ENCODE peak calls at places on chromosome 19, in six cellular contexts. F is right atrium auricular region, P is activated B cell treated with CpG ODN at 0.5 μM for 24 hours, M is mucosa of descending colon, V is endothelial cell, X is hepatocyte. N is an unnamed sample.

GRCh38 chr19:8611890-8612806 is 1.6 kb upstream of the ADAMTS10 start:
- DNase-seq in F (peak), P (no peak), M (peak), V (no peak), X (peak), N (no peak)

GRCh38 chr19:54478677-54479266 is 5.7 kb upstream of the CDC42EP5 start:
- DNase-seq in F (no peak), P (no peak), M (no peak), V (peak), X (peak), N (no peak)

GRCh38 chr19:29308977-29309520 is 96.1 kb upstream of the UQCRFS1 start:
- DNase-seq in F (no peak), P (no peak), M (no peak), V (no peak), X (no peak), N (no peak)

GRCh38 chr19:50967924-50968708 is 1.3 kb downstream of the KLK6 start:
- DNase-seq in F (no peak), P (no peak), M (no peak), V (no peak), X (no peak), N (no peak)

GRCh38 chr19:7516281-7516862 is 469 bp downstream of the ZNF358 start:
- DNase-seq in F (no peak), P (no peak), M (no peak), V (no peak), X (peak), N (no peak)

GRCh38 chr19:33755314-33756020 is 41.2 kb upstream of the KCTD15 start:
- DNase-seq in F (no peak), P (no peak), M (no peak), V (no peak), X (no peak), N (no peak)

GRCh38 chr19:23505738-23506137 is 110.5 kb upstream of the ZNF91 start:
- DNase-seq in F (no peak), P (no peak), M (no peak), V (no peak), X (no peak), N (no peak)

GRCh38 chr19:33670398-33670797 is 48.6 kb downstream of the CHST8 start:
- DNase-seq in F (peak), P (no peak), M (no peak), V (no peak), X (no peak), N (no peak)

GRCh38 chr19:19445911-19446361 is 40.5 kb downstream of the GATAD2A start:
- DNase-seq in F (no peak), P (no peak), M (no peak), V (no peak), X (no peak), N (no peak)

GRCh38 chr19:50067575-50067974 is 41.8 kb downstream of the ZNF473 start:
- DNase-seq in F (no peak), P (no peak), M (no peak), V (no peak), X (no peak), N (no peak)

GRCh38 chr19:6433663-6434062 is at the start of gene SLC25A41:
- DNase-seq in F (no peak), P (no peak), M (no peak), V (no peak), X (no peak), N (no peak)

GRCh38 chr19:11481777-11482383 is 1.0 kb upstream of the ELAVL3 start:
- DNase-seq in F (peak), P (peak), M (peak), V (peak), X (peak), N (peak)

GRCh38 chr19:5031231-5032100 is 62.6 kb downstream of the KDM4B start:
- DNase-seq in F (peak), P (peak), M (peak), V (peak), X (peak), N (peak)

GRCh38 chr19:940591-941291 is 14.9 kb downstream of the ARID3A start:
- DNase-seq in F (peak), P (peak), M (peak), V (no peak), X (no peak), N (peak)

GRCh38 chr19:38792250-38793111 is 3.5 kb downstream of the LGALS7B start:
- DNase-seq in F (peak), P (peak), M (peak), V (peak), X (no peak), N (no peak)
- TF ChIP-seq CTCF in F (no peak), P (no peak), M (peak), V (peak), X (no peak), N (peak)

DNA sequence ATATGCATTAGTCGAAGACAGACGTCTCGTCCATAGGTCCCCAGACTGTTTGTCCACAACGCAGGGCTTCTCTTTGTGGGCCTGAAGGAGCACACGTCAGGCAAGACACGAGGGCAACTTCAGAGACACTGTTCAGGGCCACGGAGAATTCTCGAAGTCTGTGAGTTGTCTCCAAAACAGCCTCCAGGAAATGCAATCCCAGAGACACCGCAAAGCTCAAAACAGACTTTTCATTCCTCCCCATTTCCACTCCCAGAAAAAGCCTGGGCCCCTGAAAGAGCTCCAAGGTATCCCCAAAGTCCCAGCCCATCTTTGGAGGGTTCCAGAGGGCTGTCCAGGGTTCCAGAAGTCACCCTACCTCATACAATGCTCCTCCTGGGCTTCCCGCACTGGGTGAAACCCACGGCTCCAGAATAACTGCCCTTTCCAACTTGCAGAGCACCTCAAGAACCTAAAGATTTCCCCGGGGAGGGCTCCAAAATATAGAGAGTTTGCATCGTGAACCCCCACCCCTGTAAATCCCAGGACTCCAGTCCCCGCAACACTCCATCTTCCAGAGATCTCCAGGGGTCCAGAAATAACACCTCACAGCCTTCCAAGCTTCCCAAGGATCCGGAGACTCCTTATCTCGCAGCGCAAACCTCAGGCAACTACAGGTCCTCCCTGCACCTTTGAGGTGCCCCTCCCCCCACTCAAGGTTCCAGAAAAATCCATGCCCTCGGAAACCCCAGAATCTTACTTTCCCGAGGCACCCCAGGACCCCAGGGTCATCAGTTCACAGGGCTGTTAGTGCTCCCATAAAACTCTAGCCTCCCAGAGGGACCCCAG is 690 bp upstream of the FTL start:
- DNase-seq in F (no peak), P (no peak), M (peak), V (no peak), X (peak), N (no peak)
- TF ChIP-seq CTCF in F (no peak), P (no peak), M (no peak), V (no peak), X (no peak), N (no peak)

GRCh38 chr19:45918721-45919120 is 4.1 kb upstream of the NANOS2 start:
- DNase-seq in F (no peak), P (no peak), M (no peak), V (no peak), X (no peak), N (no peak)

GRCh38 chr19:45924891-45925447 is 10.4 kb upstream of the NANOS2 start:
- DNase-seq in F (no peak), P (no peak), M (no peak), V (no peak), X (no peak), N (no peak)

GRCh38 chr19:45920458-45920857 is 5.9 kb upstream of the NANOS2 start:
- DNase-seq in F (no peak), P (no peak), M (no peak), V (no peak), X (no peak), N (no peak)

GRCh38 chr19:45919678-45920077 is 5.1 kb upstream of the NANOS2 start:
- DNase-seq in F (no peak), P (no peak), M (no peak), V (no peak), X (no peak), N (no peak)

DNA sequence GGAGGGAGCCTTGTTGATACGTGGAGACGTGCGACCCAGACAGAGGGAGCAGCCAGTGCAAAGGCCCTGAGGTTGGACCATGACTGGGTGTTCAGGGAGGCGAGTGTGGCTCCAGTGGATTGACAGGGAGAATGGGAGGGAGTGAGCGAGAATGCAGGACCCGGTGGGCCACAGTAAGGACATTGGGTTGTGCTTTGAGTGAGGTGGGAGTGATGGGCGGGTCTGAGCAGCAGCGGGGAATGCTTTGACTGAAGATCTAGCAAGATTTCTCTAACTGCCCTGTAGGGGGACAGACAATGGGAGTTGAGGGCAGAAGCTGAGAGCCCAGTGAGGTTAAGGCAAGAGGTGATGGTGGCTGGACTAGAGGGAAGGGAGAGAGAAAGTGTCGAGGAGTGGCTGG is 7.7 kb upstream of the NANOS2 start:
- DNase-seq in F (no peak), P (no peak), M (no peak), V (no peak), X (no peak), N (no peak)
- TF ChIP-seq CTCF in F (no peak), P (no peak), M (no peak), V (peak), X (no peak), N (peak)

DNA sequence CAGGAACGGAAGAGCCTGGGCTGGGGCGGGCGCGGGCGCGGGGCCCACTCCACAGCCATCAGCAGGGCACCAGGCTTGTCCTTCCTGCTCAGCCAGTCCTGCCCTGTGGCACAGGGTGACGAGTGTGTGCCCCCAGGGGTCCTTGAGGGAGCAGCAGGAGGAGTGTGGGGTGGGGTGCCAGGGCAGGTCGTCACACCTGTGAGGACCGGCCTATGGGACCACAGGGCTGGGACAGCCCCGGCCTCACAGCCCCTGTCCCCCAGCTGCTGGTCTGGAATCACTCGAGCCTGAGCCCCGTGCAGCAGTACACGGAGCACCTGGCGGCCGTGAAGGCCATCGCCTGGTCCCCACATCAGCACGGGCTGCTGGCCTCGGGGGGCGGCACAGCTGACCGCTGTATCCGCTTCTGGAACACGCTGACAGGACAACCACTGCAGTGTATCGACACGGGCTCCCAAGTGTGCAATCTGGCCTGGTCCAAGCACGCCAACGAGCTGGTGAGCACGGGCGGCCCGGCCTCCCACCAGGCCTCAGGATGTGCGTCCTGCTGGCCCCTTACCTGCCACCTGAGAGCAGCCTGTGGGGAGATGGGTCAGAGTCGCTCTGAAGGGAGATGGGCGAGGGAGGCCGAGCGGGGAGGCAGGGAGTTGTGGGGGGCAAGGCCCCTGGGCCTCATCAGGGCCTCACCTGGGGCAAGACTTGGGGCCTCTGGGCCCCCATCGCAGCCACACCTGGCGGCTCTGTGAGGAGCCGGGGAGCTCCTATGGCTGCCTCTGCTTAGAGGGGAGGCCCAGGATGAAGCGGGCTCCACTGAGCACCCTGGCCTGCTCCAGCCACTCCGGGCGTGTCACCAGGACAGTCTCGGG is 6.6 kb upstream of the TEKTIP1 start:
- DNase-seq in F (no peak), P (no peak), M (no peak), V (no peak), X (no peak), N (no peak)
- TF ChIP-seq CTCF in F (no peak), P (no peak), M (no peak), V (no peak), X (no peak), N (no peak)